ENCODE peak calls at places on chromosomes 1 and 21, in five cellular contexts. One of them, this sample, is unnamed. For H3K4me1 and H3K27me3, the result is how much of the 10 kb centered on the place peaks cover.

GRCh38 chr21:45952974-45953373 is 28.6 kb upstream of the COL6A1 start:
- DNase-seq in uterus: no peak
- DNase-seq in ascending aorta: no peak
- DNase-seq in ovary: no peak
- DNase-seq in lower lobe of right lung: no peak
- DNase-seq in this sample: no peak

GRCh38 chr1:39127513-39127912 is 77.0 kb upstream of the MACF1 start:
- DNase-seq in uterus: no peak
- DNase-seq in ovary: no peak
- DNase-seq in lower lobe of right lung: no peak
- DNase-seq in ascending aorta: no peak
- DNase-seq in this sample: no peak

GRCh38 chr21:38824124-38824822 is 18.5 kb downstream of the ETS2 start:
- DNase-seq in uterus: no peak
- DNase-seq in lower lobe of right lung: no peak
- DNase-seq in ovary: no peak
- DNase-seq in ascending aorta: no peak
- DNase-seq in this sample: no peak

GRCh38 chr1:183783896-183784637 is 20.9 kb upstream of the RGL1 start:
- DNase-seq in ovary: peak
- DNase-seq in ascending aorta: no peak
- DNase-seq in uterus: peak
- DNase-seq in lower lobe of right lung: no peak
- DNase-seq in this sample: no peak

GRCh38 chr1:163170975-163171676 is 31.6 kb downstream of the RGS5 start:
- DNase-seq in lower lobe of right lung: no peak
- DNase-seq in ascending aorta: no peak
- DNase-seq in uterus: no peak
- DNase-seq in ovary: no peak
- DNase-seq in this sample: no peak

GRCh38 chr1:109298666-109299086 is 8.1 kb downstream of the MYBPHL start:
- DNase-seq in ascending aorta: no peak
- DNase-seq in lower lobe of right lung: peak
- DNase-seq in uterus: no peak
- DNase-seq in ovary: no peak
- DNase-seq in this sample: peak

GRCh38 chr1:1422465-1423244 is 1.6 kb upstream of the ANKRD65 start:
- DNase-seq in ascending aorta: no peak
- DNase-seq in ovary: no peak
- DNase-seq in uterus: no peak
- DNase-seq in lower lobe of right lung: no peak
- DNase-seq in this sample: no peak

GRCh38 chr1:186535388-186536133 is 74.6 kb upstream of the PDC start:
- DNase-seq in ascending aorta: no peak
- DNase-seq in lower lobe of right lung: no peak
- DNase-seq in uterus: no peak
- DNase-seq in ovary: no peak
- DNase-seq in this sample: no peak

GRCh38 chr1:109466440-109467300 is at the start of gene SYPL2:
- DNase-seq in ovary: peak
- DNase-seq in ascending aorta: no peak
- DNase-seq in uterus: peak
- DNase-seq in lower lobe of right lung: peak
- DNase-seq in this sample: peak

GRCh38 chr1:202593845-202594244 is 116.4 kb downstream of the SYT2 start:
- DNase-seq in ascending aorta: no peak
- DNase-seq in lower lobe of right lung: no peak
- DNase-seq in ovary: no peak
- DNase-seq in uterus: no peak
- DNase-seq in this sample: no peak

GRCh38 chr1:235021815-235022214 is 106.8 kb downstream of the TOMM20 start:
- DNase-seq in lower lobe of right lung: no peak
- DNase-seq in ovary: no peak
- DNase-seq in ascending aorta: no peak
- DNase-seq in uterus: no peak
- DNase-seq in this sample: no peak
- H3K4me1 ChIP-seq in lower lobe of right lung: under half
- H3K4me1 ChIP-seq in ovary: under half
- H3K4me1 ChIP-seq in ascending aorta: under half
- H3K4me1 ChIP-seq in uterus: under half
- H3K4me1 ChIP-seq in this sample: under half

GRCh38 chr1:42824481-42825057 is 7.4 kb upstream of the SVBP start:
- DNase-seq in ascending aorta: no peak
- DNase-seq in lower lobe of right lung: no peak
- DNase-seq in uterus: no peak
- DNase-seq in ovary: no peak
- DNase-seq in this sample: no peak
- H3K4me3 ChIP-seq in ascending aorta: no peak
- H3K4me3 ChIP-seq in lower lobe of right lung: no peak
- H3K4me3 ChIP-seq in uterus: no peak
- H3K4me3 ChIP-seq in ovary: no peak
- H3K4me3 ChIP-seq in this sample: no peak

DNA sequence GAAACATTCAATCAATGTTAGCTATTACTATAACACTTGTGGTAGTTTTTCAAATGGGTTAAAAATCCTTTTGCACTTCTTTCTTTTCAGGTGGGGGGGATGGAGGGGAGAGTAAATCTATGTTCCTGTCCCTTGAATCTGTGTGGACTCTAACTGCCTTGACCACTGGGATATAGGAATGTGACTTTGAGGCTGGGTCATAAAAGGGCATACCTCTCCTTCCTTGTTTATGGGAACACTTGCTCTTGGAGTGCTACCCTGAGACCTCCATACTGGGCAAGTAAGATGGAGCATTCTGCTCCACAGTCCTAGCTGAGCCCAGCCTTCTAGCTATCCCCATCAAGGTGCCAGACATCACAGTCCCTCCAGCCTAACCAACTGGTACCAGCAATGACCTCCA is 89.3 kb upstream of the SIM2 start:
- DNase-seq in lower lobe of right lung: no peak
- DNase-seq in uterus: no peak
- DNase-seq in ovary: no peak
- DNase-seq in ascending aorta: no peak
- DNase-seq in this sample: no peak
- H3K27me3 ChIP-seq in lower lobe of right lung: under half
- H3K27me3 ChIP-seq in uterus: under half
- H3K27me3 ChIP-seq in ovary: under half
- H3K27me3 ChIP-seq in ascending aorta: under half
- H3K27me3 ChIP-seq in this sample: under half

DNA sequence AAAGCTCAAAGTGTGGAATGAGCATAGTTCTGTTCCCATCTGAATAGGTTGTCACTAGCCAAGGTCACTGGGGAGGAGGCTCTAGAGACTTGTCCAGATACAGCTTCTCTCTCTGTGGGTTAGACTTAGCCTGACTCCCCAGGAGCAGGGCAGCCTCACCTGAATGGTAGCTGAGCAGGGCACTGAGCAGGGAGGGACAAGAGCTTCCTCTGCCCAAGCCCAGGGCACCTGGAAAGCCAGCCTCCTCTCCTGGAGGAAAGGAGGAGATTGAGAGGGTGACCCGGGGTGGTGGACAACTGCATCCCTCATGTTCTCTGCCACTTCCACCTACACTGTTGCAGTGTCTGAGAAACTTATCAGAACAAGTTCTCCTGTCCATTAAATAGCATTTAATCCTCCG is 59.0 kb upstream of the F3 start:
- DNase-seq in uterus: no peak
- DNase-seq in ascending aorta: no peak
- DNase-seq in lower lobe of right lung: no peak
- DNase-seq in ovary: no peak
- DNase-seq in this sample: no peak
- H3K4me1 ChIP-seq in uterus: under half
- H3K4me1 ChIP-seq in ascending aorta: under half
- H3K4me1 ChIP-seq in lower lobe of right lung: under half
- H3K4me1 ChIP-seq in ovary: under half
- H3K4me1 ChIP-seq in this sample: under half

GRCh38 chr1:90724926-90725325 is 7.8 kb upstream of the BARHL2 start:
- DNase-seq in ovary: no peak
- DNase-seq in uterus: no peak
- DNase-seq in ascending aorta: no peak
- DNase-seq in lower lobe of right lung: no peak
- DNase-seq in this sample: no peak

GRCh38 chr1:90726716-90727480 is 9.8 kb upstream of the BARHL2 start:
- DNase-seq in lower lobe of right lung: no peak
- DNase-seq in uterus: no peak
- DNase-seq in ascending aorta: no peak
- DNase-seq in ovary: no peak
- DNase-seq in this sample: no peak

GRCh38 chr1:90724361-90724760 is 7.3 kb upstream of the BARHL2 start:
- DNase-seq in uterus: no peak
- DNase-seq in ovary: no peak
- DNase-seq in ascending aorta: no peak
- DNase-seq in lower lobe of right lung: no peak
- DNase-seq in this sample: no peak

GRCh38 chr1:90725341-90725960 is 8.3 kb upstream of the BARHL2 start:
- DNase-seq in ovary: no peak
- DNase-seq in lower lobe of right lung: no peak
- DNase-seq in ascending aorta: no peak
- DNase-seq in uterus: no peak
- DNase-seq in this sample: peak

DNA sequence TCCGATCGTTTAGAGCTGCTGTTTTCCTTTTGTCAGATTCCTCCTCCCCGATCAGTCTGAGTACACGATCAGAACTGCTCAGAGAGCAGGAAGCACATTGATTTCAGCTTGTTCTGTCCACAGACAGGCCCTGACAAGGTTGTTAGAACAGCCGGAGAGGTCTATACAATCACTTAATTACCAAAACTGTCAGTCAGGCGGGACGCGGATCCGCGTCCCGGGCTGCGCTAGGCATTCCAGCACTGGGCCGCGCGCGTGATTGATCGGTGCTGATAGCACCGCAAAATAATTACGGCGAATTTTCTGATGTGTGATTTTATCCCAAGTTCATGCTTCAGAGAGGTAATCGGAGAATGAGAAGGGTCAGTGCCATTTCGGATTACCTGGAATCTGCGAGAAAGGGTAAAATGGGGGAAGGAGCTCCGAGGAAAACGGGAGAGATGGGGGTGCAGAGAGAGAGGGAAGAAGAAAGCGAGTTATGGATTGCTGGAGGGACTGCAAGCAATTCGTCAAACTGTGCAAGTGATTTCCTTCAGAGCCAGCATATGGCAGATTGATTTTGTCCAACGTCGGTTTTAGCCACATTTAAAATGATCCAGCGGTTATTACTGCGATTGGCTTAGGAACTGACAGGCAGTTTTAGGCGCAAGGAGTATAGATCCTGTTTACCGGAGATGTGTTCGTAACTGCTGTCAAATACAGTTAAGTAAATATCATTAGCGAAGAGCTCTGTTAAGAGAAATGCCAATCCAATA is 9.0 kb upstream of the BARHL2 start:
- DNase-seq in ovary: no peak
- DNase-seq in ascending aorta: no peak
- DNase-seq in lower lobe of right lung: no peak
- DNase-seq in uterus: no peak
- DNase-seq in this sample: no peak
- H3K4me3 ChIP-seq in ovary: no peak
- H3K4me3 ChIP-seq in ascending aorta: peak
- H3K4me3 ChIP-seq in lower lobe of right lung: peak
- H3K4me3 ChIP-seq in uterus: no peak
- H3K4me3 ChIP-seq in this sample: peak

GRCh38 chr1:94237291-94238226 is at the start of gene ARHGAP29:
- DNase-seq in uterus: peak
- DNase-seq in ovary: peak
- DNase-seq in ascending aorta: peak
- DNase-seq in lower lobe of right lung: peak
- DNase-seq in this sample: peak
- H3K27me3 ChIP-seq in uterus: under half
- H3K27me3 ChIP-seq in ovary: under half
- H3K27me3 ChIP-seq in ascending aorta: under half
- H3K27me3 ChIP-seq in lower lobe of right lung: under half
- H3K27me3 ChIP-seq in this sample: under half

GRCh38 chr1:18618546-18619466 is 11.8 kb upstream of the PAX7 start:
- DNase-seq in lower lobe of right lung: no peak
- DNase-seq in ascending aorta: no peak
- DNase-seq in uterus: no peak
- DNase-seq in ovary: no peak
- DNase-seq in this sample: no peak
- H3K4me1 ChIP-seq in lower lobe of right lung: under half
- H3K4me1 ChIP-seq in ascending aorta: under half
- H3K4me1 ChIP-seq in uterus: under half
- H3K4me1 ChIP-seq in ovary: under half
- H3K4me1 ChIP-seq in this sample: under half

This sample was measured in upper lobe of right lung.